ENCODE peak calls at places on chromosomes 1 and 21, in eight cellular contexts. N is CD4-positive, CD25-positive, alpha-beta regulatory T cell; G is endodermal cell; I is naive thymus-derived CD4-positive, alpha-beta T cell; E is lower lobe of right lung; C is K562; U is effector memory CD4-positive, alpha-beta T cell; X is H9. A is an unnamed sample.

GRCh38 chr1:50724626-50725286 is 235.3 kb downstream of the FAF1 start:
- DNase-seq in E (no peak), I (no peak), X (no peak), C (no peak), G (no peak), N (peak; percentile 69), U (no peak), A (no peak)

GRCh38 chr1:36178479-36179219 is 22.7 kb downstream of the MAP7D1 start:
- DNase-seq in U (no peak), E (peak; percentile 74), I (no peak), X (peak; percentile 98), C (peak; percentile 73), G (peak; percentile 99), N (no peak), A (no peak)

GRCh38 chr1:221076467-221076866 is 197.2 kb downstream of the HLX start:
- DNase-seq in I (no peak), X (no peak), C (no peak), G (no peak), N (no peak), U (no peak), E (no peak), A (no peak)

GRCh38 chr1:235552146-235552716 is 48.0 kb upstream of the B3GALNT2 start:
- DNase-seq in I (no peak), N (no peak), C (peak; percentile 25), U (no peak), X (no peak), E (no peak), G (no peak), A (no peak)

GRCh38 chr1:175146535-175147213 is 45.9 kb downstream of the KIAA0040 start:
- DNase-seq in E (peak; percentile 77), U (peak; percentile 26), N (peak; percentile 64), C (peak; percentile 84), I (peak; percentile 36), X (peak; percentile 89), G (peak; percentile 96), A (no peak)

GRCh38 chr1:81803423-81804103 is 2.8 kb downstream of the ADGRL2 start:
- DNase-seq in C (no peak), N (no peak), G (peak; percentile 76), U (no peak), I (no peak), E (no peak), X (peak; percentile 40), A (no peak)

GRCh38 chr1:195415584-195415983 is 1192.7 kb downstream of the KCNT2 start:
- DNase-seq in N (no peak), E (no peak), I (no peak), U (no peak), X (no peak), C (no peak), G (no peak), A (no peak)

GRCh38 chr1:92411511-92411910 is 75.2 kb downstream of the GFI1 start:
- DNase-seq in E (no peak), I (no peak), X (no peak), N (peak; percentile 22), G (no peak), C (peak; percentile 34), U (no peak), A (no peak)

GRCh38 chr1:156911587-156912298 is 8.7 kb upstream of the LRRC71 start:
- DNase-seq in N (no peak), C (no peak), U (no peak), X (no peak), G (no peak), E (no peak), I (no peak), A (no peak)

GRCh38 chr1:47686731-47687617 is 249.1 kb downstream of the FOXD2 start:
- DNase-seq in X (peak; percentile 38), G (peak; percentile 74), C (no peak), U (no peak), E (no peak), N (no peak), I (no peak), A (no peak)

GRCh38 chr1:40204855-40205254 is 42.9 kb upstream of the TMCO2 start:
- DNase-seq in C (no peak), X (no peak), I (no peak), G (no peak), N (no peak), E (no peak), U (no peak), A (no peak)

GRCh38 chr1:69315416-69315815 is 252.3 kb upstream of the LRRC7 start:
- DNase-seq in X (no peak), I (no peak), N (no peak), U (no peak), G (peak; percentile 49), C (no peak), E (no peak), A (no peak)

GRCh38 chr1:92169606-92170005 is 48.1 kb upstream of the C1orf146 start:
- DNase-seq in X (no peak), E (no peak), N (no peak), U (no peak), I (no peak), G (no peak), C (no peak), A (no peak)

GRCh38 chr21:44529011-44529421 is 11.0 kb downstream of the KRTAP10-1 start:
- DNase-seq in C (no peak), I (no peak), E (no peak), G (no peak), N (no peak), X (peak; percentile 18), U (no peak), A (no peak)

GRCh38 chr21:44530903-44531605 is 8.9 kb downstream of the KRTAP10-1 start:
- DNase-seq in I (no peak), G (peak; percentile 35), C (no peak), X (peak; percentile 23), N (no peak), E (no peak), U (no peak), A (no peak)

GRCh38 chr21:44530221-44530902 is 9.6 kb downstream of the KRTAP10-1 start:
- DNase-seq in C (no peak), G (no peak), I (no peak), U (no peak), E (no peak), X (no peak), N (no peak), A (no peak)

GRCh38 chr21:44528634-44528995 is 11.4 kb downstream of the KRTAP10-1 start:
- DNase-seq in I (no peak), C (no peak), N (no peak), G (no peak), X (peak; percentile 14), E (no peak), U (no peak), A (no peak)

GRCh38 chr21:44529503-44530125 is 10.4 kb downstream of the KRTAP10-1 start:
- DNase-seq in C (no peak), E (no peak), N (no peak), G (peak; percentile 39), X (peak; percentile 26), U (no peak), I (no peak), A (no peak)
- H3K9me3 ChIP-seq in C (peaks cover 6% of the 10 kb centered on the region), E (no peaks in the 10 kb centered on the region), N (no peaks in the 10 kb centered on the region), G (peaks cover under 1% of the 10 kb centered on the region), X (no peaks in the 10 kb centered on the region), U (no peaks in the 10 kb centered on the region), I (no peaks in the 10 kb centered on the region), A (no peaks in the 10 kb centered on the region)

DNA sequence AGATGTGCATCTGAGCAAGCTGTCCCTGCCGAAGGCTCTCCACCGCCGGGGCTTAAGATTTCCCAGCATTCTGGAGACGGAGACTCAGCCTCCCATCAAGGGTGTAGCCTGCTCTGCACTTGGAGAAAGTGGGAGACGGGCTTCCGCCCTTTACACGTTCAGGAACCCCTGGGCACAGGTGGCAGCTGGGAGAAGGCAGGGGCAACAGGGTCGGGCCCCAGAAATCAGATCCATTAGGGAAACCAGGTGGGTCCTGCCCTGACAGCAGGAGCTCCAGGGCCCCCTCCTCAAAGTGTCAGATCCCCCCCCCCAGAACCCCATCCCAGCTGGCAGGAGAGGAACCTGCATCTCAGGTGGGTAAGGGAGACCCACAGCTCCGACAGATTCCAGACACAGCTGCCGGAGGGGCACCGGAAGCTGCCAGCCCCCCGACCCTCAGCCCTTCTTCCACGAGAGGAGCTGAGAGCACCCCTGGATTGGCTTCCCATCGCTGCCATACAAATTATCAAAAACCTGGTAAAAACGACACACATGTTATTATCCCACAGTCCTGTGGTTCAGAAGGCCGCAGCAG is 236.6 kb downstream of the NPHP4 start:
- DNase-seq in E (peak; percentile 29), U (no peak), X (no peak), G (no peak), N (no peak), I (no peak), C (no peak), A (no peak)
- H3K9me3 ChIP-seq in E (no peaks in the 10 kb centered on the region), U (no peaks in the 10 kb centered on the region), X (no peaks in the 10 kb centered on the region), G (peaks cover 11% of the 10 kb centered on the region), N (no peaks in the 10 kb centered on the region), I (no peaks in the 10 kb centered on the region), C (no peaks in the 10 kb centered on the region), A (no peaks in the 10 kb centered on the region)

DNA sequence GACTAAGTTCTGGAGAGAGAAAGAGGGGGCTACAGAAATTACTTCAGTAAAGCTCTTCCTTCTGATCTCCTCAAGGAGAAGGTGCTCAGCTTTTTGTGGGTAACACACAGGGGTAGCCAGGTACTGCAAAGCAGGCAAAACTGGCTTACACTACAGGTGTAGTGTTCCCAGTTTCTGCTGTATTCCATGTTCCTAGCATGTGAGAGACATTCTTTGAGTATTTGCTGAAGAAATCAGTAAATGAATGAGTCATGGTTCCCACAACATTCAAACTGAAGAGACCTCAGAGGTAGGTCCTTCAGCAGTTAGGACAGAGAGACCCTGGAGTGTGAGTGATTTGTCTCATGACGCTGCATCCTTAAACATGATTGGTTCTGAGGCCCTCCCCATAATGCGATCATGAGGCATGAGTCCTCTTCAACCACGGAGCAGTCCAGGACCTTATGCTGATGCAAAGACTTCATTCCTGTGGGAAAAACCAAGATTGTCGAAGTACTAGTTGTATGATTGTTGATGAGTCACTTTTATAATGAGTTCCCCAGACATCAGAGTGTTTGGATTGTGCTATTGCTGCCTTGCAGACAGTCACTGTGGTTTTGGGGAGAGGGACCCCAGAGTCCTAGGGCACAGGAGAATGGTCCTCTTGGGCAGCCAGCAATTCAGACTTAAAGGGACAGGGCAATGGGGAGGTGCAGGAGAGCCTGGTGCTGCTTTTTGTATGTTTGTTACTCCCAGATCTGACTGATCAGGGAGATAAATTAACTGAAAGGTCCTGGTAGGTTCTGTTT is 2.7 kb upstream of the OR10J4 start:
- DNase-seq in E (no peak), I (no peak), U (no peak), N (no peak), G (no peak), X (no peak), C (no peak), A (no peak)
- H3K9me3 ChIP-seq in E (no peaks in the 10 kb centered on the region), I (no peaks in the 10 kb centered on the region), U (no peaks in the 10 kb centered on the region), N (no peaks in the 10 kb centered on the region), G (no peaks in the 10 kb centered on the region), X (no peaks in the 10 kb centered on the region), C (no peaks in the 10 kb centered on the region), A (no peaks in the 10 kb centered on the region)

GRCh38 chr1:4213599-4213998 is 313.5 kb upstream of the C1orf174 start:
- DNase-seq in C (no peak), I (no peak), E (no peak), N (no peak), X (no peak), G (no peak), U (no peak), A (no peak)

GRCh38 chr1:4216231-4216630 is 316.2 kb upstream of the C1orf174 start:
- DNase-seq in U (no peak), G (no peak), X (no peak), E (no peak), C (no peak), I (no peak), N (no peak), A (no peak)

GRCh38 chr1:4214826-4215225 is 314.8 kb upstream of the C1orf174 start:
- DNase-seq in N (no peak), C (no peak), I (no peak), U (no peak), G (no peak), E (no peak), X (no peak), A (no peak)

GRCh38 chr1:4212796-4213195 is 312.7 kb upstream of the C1orf174 start:
- DNase-seq in I (no peak), X (no peak), E (no peak), G (no peak), C (no peak), N (no peak), U (no peak), A (no peak)

GRCh38 chr1:4215391-4215790 is 315.3 kb upstream of the C1orf174 start:
- DNase-seq in X (no peak), N (no peak), I (no peak), U (no peak), C (no peak), G (no peak), E (no peak), A (no peak)
- H3K9me3 ChIP-seq in X (no peaks in the 10 kb centered on the region), N (no peaks in the 10 kb centered on the region), I (no peaks in the 10 kb centered on the region), U (no peaks in the 10 kb centered on the region), C (no peaks in the 10 kb centered on the region), G (no peaks in the 10 kb centered on the region), E (no peaks in the 10 kb centered on the region), A (no peaks in the 10 kb centered on the region)